ENCODE peak calls at places on chromosome 17, in six cellular contexts. T, R, K, A, F and D are unnamed samples.

GRCh38 chr17:55089955-55090573 is 121.5 kb downstream of the STXBP4 start:
- DNase-seq in T (peak; percentile 48), R (no peak), K (peak; percentile 30), A (peak; percentile 82), F (peak; percentile 34), D (peak; percentile 41)

GRCh38 chr17:73644145-73645049 is at the start of gene SDK2:
- DNase-seq in T (peak; percentile 1), R (no peak), K (peak; percentile 49), A (no peak), F (no peak), D (no peak)

GRCh38 chr17:7261377-7262191 is 694 bp downstream of the CLDN7 start:
- DNase-seq in T (no peak), R (no peak), K (peak; percentile 20), A (no peak), F (no peak), D (no peak)

GRCh38 chr17:80119271-80119791 is 17.9 kb downstream of the GAA start:
- DNase-seq in T (no peak), R (no peak), K (no peak), A (no peak), F (no peak), D (no peak)

GRCh38 chr17:9109933-9110332 is 88.6 kb downstream of the NTN1 start:
- DNase-seq in T (no peak), R (no peak), K (peak; percentile 51), A (no peak), F (no peak), D (no peak)

GRCh38 chr17:61689610-61690180 is 98.7 kb upstream of the NACA2 start:
- DNase-seq in T (peak; percentile 27), R (no peak), K (no peak), A (peak; percentile 43), F (no peak), D (no peak)

GRCh38 chr17:8057691-8058114 is 18.8 kb downstream of the ALOX15B start:
- DNase-seq in T (peak; percentile 67), R (no peak), K (peak; percentile 93), A (peak; percentile 94), F (peak; percentile 83), D (peak; percentile 63)

GRCh38 chr17:66953661-66954060 is 10.8 kb upstream of the CACNG4 start:
- DNase-seq in T (no peak), R (no peak), K (no peak), A (no peak), F (no peak), D (no peak)

GRCh38 chr17:50905460-50905803 is 39.3 kb upstream of the TOB1 start:
- DNase-seq in T (no peak), R (no peak), K (peak; percentile 51), A (no peak), F (no peak), D (no peak)

GRCh38 chr17:29212681-29213121 is 32.5 kb upstream of the MYO18A start:
- DNase-seq in T (no peak), R (no peak), K (no peak), A (no peak), F (no peak), D (no peak)

GRCh38 chr17:31838641-31839225 is 20.3 kb downstream of the COPRS start:
- DNase-seq in T (peak; percentile 62), R (no peak), K (no peak), A (no peak), F (no peak), D (no peak)

GRCh38 chr17:45956090-45956489 is 43.0 kb upstream of the STH start:
- DNase-seq in T (no peak), R (no peak), K (no peak), A (no peak), F (no peak), D (no peak)

GRCh38 chr17:43907425-43907981 is at the start of gene MPP2:
- DNase-seq in T (peak; percentile 76), R (no peak), K (peak; percentile 96), A (peak; percentile 32), F (peak; percentile 64), D (no peak)

GRCh38 chr17:39576187-39576586 is 31.5 kb downstream of the NEUROD2 start:
- DNase-seq in T (no peak), R (no peak), K (peak; percentile 83), A (no peak), F (peak; percentile 6), D (no peak)

GRCh38 chr17:45229681-45230409 is 8.2 kb downstream of the FMNL1 start:
- DNase-seq in T (no peak), R (no peak), K (no peak), A (no peak), F (no peak), D (no peak)

GRCh38 chr17:29433551-29433950 is 43.4 kb downstream of the TAOK1 start:
- DNase-seq in T (no peak), R (no peak), K (peak; percentile 16), A (no peak), F (no peak), D (no peak)

GRCh38 chr17:42562845-42563509 is 1.0 kb downstream of the COASY start:
- DNase-seq in T (no peak), R (no peak), K (no peak), A (no peak), F (no peak), D (no peak)

GRCh38 chr17:27224526-27225315 is 69.2 kb upstream of the WSB1 start:
- DNase-seq in T (peak; percentile 44), R (no peak), K (no peak), A (no peak), F (no peak), D (no peak)

GRCh38 chr17:61875285-61875684 is 12.0 kb upstream of the BRIP1 start:
- DNase-seq in T (no peak), R (no peak), K (no peak), A (no peak), F (no peak), D (no peak)

GRCh38 chr17:80956321-80957190 is 35.1 kb upstream of the CHMP6 start:
- DNase-seq in T (no peak), R (no peak), K (no peak), A (no peak), F (no peak), D (no peak)

GRCh38 chr17:67421869-67422273 is 44.8 kb downstream of the PITPNC1 start:
- DNase-seq in T (peak; percentile 96), R (no peak), K (peak; percentile 24), A (peak; percentile 100), F (peak; percentile 100), D (peak; percentile 100)

GRCh38 chr17:80694992-80695912 is 150.6 kb downstream of the RPTOR start:
- DNase-seq in T (peak; percentile 18), R (no peak), K (peak; percentile 21), A (no peak), F (no peak), D (no peak)

GRCh38 chr17:19363114-19363438 is 553 bp upstream of the B9D1 start:
- DNase-seq in T (no peak), R (no peak), K (no peak), A (no peak), F (no peak), D (no peak)

GRCh38 chr17:82913304-82914043 is 73.7 kb upstream of the ZNF750 start:
- DNase-seq in T (no peak), R (no peak), K (no peak), A (peak; percentile 40), F (no peak), D (peak; percentile 13)

GRCh38 chr17:80773243-80773991 is 218.2 kb upstream of the CHMP6 start:
- DNase-seq in T (peak; percentile 33), R (no peak), K (peak; percentile 44), A (no peak), F (no peak), D (no peak)

GRCh38 chr17:1627219-1627986 is 1.2 kb downstream of the SLC43A2 start:
- DNase-seq in T (no peak), R (no peak), K (peak; percentile 56), A (no peak), F (no peak), D (no peak)

GRCh38 chr17:41972571-41973411 is 6.2 kb downstream of the CNP start:
- DNase-seq in T (no peak), R (no peak), K (no peak), A (peak; percentile 80), F (no peak), D (peak; percentile 81)

GRCh38 chr17:32920293-32920692 is 7.7 kb upstream of the TMEM98 start:
- DNase-seq in T (no peak), R (no peak), K (no peak), A (no peak), F (no peak), D (no peak)

GRCh38 chr17:81842725-81843504 is 8.1 kb upstream of the PPP1R27 start:
- DNase-seq in T (no peak), R (no peak), K (no peak), A (peak; percentile 23), F (no peak), D (no peak)

GRCh38 chr17:58595194-58595792 is 80.9 kb upstream of the MTMR4 start:
- DNase-seq in T (no peak), R (no peak), K (peak; percentile 42), A (no peak), F (peak; percentile 36), D (no peak)

GRCh38 chr17:980406-981291 is 1.1 kb upstream of the NXN start:
- DNase-seq in T (peak; percentile 71), R (no peak), K (peak; percentile 96), A (peak; percentile 89), F (peak; percentile 76), D (peak; percentile 73)

DNA sequence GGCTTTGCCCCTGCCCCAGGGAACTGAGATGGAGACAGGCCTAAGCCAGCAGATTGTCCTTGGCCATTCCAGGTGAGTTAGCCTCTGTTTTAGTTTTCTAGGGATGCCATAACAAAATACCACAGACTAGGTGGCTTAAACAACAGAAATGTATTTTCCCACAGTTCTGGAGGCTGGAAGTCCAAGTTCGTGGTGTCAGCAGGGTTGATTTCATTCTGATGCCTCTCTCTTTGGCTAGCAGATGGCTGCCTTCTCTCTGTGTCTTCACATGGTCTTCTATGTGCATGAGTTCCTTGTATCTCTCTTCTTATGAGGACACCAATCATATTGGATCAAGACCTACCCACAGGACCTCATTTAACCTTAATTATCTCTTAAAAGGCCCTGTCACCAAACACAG is 12.8 kb downstream of the FAM20A start:
- DNase-seq in T (no peak), R (no peak), K (no peak), A (no peak), F (no peak), D (no peak)
- TF ChIP-seq EZH2 in T (no peak), R (no peak), K (no peak), A (no peak), F (no peak), D (no peak)

GRCh38 chr17:79116575-79117368 is 42.1 kb downstream of the ENGASE start:
- DNase-seq in T (no peak), R (no peak), K (no peak), A (no peak), F (no peak), D (no peak)
- TF ChIP-seq CTCF in T (no peak), R (no peak), K (no peak), A (no peak), F (no peak), D (no peak)

GRCh38 chr17:15263206-15263579 is 1.9 kb downstream of the PMP22 start:
- DNase-seq in T (peak; percentile 91), R (no peak), K (peak; percentile 76), A (peak; percentile 64), F (no peak), D (no peak)
- TF ChIP-seq EZH2 in T (no peak), R (no peak), K (peak; percentile 3), A (no peak), F (no peak), D (no peak)

DNA sequence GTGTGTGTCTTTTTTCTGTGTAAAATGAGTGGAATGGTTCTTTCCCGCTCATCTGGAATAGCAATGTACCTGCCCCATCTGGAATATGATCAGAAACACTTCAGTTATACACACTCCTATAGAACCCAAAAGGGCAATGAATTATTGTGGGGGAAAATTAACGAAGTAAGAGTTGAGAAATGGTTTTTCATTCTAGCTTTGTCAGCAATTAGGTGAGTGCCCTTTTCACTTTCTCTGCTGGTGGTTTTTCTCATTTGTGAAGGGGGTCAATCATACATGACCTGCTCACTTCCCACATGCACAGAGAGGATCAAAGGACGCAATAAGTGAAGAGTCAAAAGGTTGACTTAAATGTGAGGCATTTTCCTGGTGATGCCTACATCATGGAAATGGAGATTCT is 168.0 kb downstream of the HS3ST3B1 start:
- DNase-seq in T (no peak), R (no peak), K (no peak), A (no peak), F (no peak), D (no peak)
- TF ChIP-seq CTCF in T (no peak), R (no peak), K (no peak), A (no peak), F (no peak), D (no peak)